ENCODE peak calls at places on chromosomes 6 and 20, in seven cellular contexts. D is mammary epithelial cell, I is mucosa of descending colon, K is chondrocyte, P is left ventricle myocardium inferior, N is lung, J is tibial artery. A is an unnamed sample.

GRCh38 chr6:167825759-167826229 is 917 bp upstream of the AFDN start:
- DNase-seq in D (peak), I (peak), K (no peak), P (peak), N (peak), J (no peak), A (no peak)

GRCh38 chr20:37567671-37568588 is 40.3 kb upstream of the BLCAP start:
- DNase-seq in D (no peak), I (no peak), K (no peak), P (no peak), N (no peak), J (no peak), A (no peak)

GRCh38 chr6:41759905-41760579 is 12.8 kb upstream of the PGC start:
- DNase-seq in D (no peak), I (peak), K (no peak), P (no peak), N (no peak), J (no peak), A (no peak)

GRCh38 chr20:35404614-35405259 is 7.0 kb downstream of the UQCC1 start:
- DNase-seq in D (no peak), I (no peak), K (no peak), P (no peak), N (no peak), J (no peak), A (no peak)

GRCh38 chr20:50189681-50190250 is 864 bp upstream of the CEBPB start:
- DNase-seq in D (no peak), I (peak), K (no peak), P (peak), N (peak), J (peak), A (no peak)

GRCh38 chr6:146700078-146700686 is 101.4 kb downstream of the ADGB start:
- DNase-seq in D (peak), I (no peak), K (no peak), P (peak), N (peak), J (peak), A (peak)

GRCh38 chr6:24584390-24584735 is 61.6 kb downstream of the KIAA0319 start:
- DNase-seq in D (no peak), I (no peak), K (no peak), P (no peak), N (no peak), J (no peak), A (no peak)

GRCh38 chr6:40904583-40905194 is 134.3 kb downstream of the UNC5CL start:
- DNase-seq in D (no peak), I (no peak), K (no peak), P (no peak), N (no peak), J (no peak), A (no peak)

GRCh38 chr20:2006452-2007381 is 12.9 kb upstream of the PDYN start:
- DNase-seq in D (peak), I (no peak), K (no peak), P (no peak), N (peak), J (no peak), A (no peak)

GRCh38 chr20:23235173-23236027 is 115.2 kb upstream of the NXT1 start:
- DNase-seq in D (peak), I (peak), K (no peak), P (peak), N (peak), J (peak), A (no peak)

GRCh38 chr20:62485062-62485700 is 9.4 kb upstream of the GATA5 start:
- DNase-seq in D (no peak), I (no peak), K (no peak), P (no peak), N (no peak), J (no peak), A (no peak)

GRCh38 chr20:31630187-31630790 is 7.4 kb upstream of the COX4I2 start:
- DNase-seq in D (peak), I (no peak), K (no peak), P (no peak), N (no peak), J (no peak), A (no peak)

GRCh38 chr6:9397981-9398559 is 962.7 kb upstream of the SLC35B3 start:
- DNase-seq in D (no peak), I (peak), K (no peak), P (peak), N (peak), J (no peak), A (no peak)

GRCh38 chr20:57476073-57476526 is 48.8 kb downstream of the CTCFL start:
- DNase-seq in D (no peak), I (no peak), K (no peak), P (no peak), N (no peak), J (peak), A (no peak)

GRCh38 chr20:38997622-38998021 is 35.5 kb downstream of the DHX35 start:
- DNase-seq in D (no peak), I (no peak), K (no peak), P (no peak), N (no peak), J (no peak), A (no peak)

GRCh38 chr6:147167009-147167408 is 37.2 kb upstream of the STXBP5 start:
- DNase-seq in D (no peak), I (no peak), K (no peak), P (no peak), N (no peak), J (no peak), A (no peak)

GRCh38 chr20:14829897-14830296 is 492.5 kb upstream of the FLRT3 start:
- DNase-seq in D (no peak), I (no peak), K (no peak), P (no peak), N (no peak), J (no peak), A (no peak)

GRCh38 chr20:61976650-61977332 is 88.9 kb downstream of the TAF4 start:
- DNase-seq in D (no peak), I (no peak), K (no peak), P (no peak), N (no peak), J (no peak), A (no peak)

GRCh38 chr6:148501178-148501590 is 158.5 kb downstream of the SASH1 start:
- DNase-seq in D (peak), I (no peak), K (no peak), P (no peak), N (no peak), J (peak), A (no peak)

GRCh38 chr6:108115598-108116058 is 41.1 kb upstream of the OSTM1 start:
- DNase-seq in D (peak), I (peak), K (no peak), P (peak), N (peak), J (peak), A (no peak)

GRCh38 chr20:58585753-58586540 is 65.1 kb upstream of the STX16 start:
- DNase-seq in D (no peak), I (peak), K (no peak), P (no peak), N (no peak), J (no peak), A (no peak)

GRCh38 chr20:22402550-22402949 is 181.8 kb downstream of the FOXA2 start:
- DNase-seq in D (no peak), I (no peak), K (no peak), P (no peak), N (no peak), J (no peak), A (no peak)

GRCh38 chr20:41408986-41409385 is 42.4 kb upstream of the EMILIN3 start:
- DNase-seq in D (no peak), I (no peak), K (no peak), P (no peak), N (no peak), J (no peak), A (no peak)

GRCh38 chr20:43949741-43950618 is 35.3 kb downstream of the TOX2 start:
- DNase-seq in D (no peak), I (peak), K (no peak), P (peak), N (peak), J (peak), A (no peak)

GRCh38 chr20:49496526-49497216 is 14.2 kb upstream of the KCNB1 start:
- DNase-seq in D (no peak), I (no peak), K (no peak), P (no peak), N (no peak), J (no peak), A (no peak)

GRCh38 chr6:8268156-8268555 is 165.8 kb upstream of the EEF1E1 start:
- DNase-seq in D (peak), I (no peak), K (no peak), P (no peak), N (no peak), J (no peak), A (no peak)

GRCh38 chr6:159204605-159205004 is 35.4 kb downstream of the FNDC1 start:
- DNase-seq in D (no peak), I (no peak), K (no peak), P (no peak), N (no peak), J (no peak), A (no peak)

GRCh38 chr6:43263314-43264178 is 20.3 kb downstream of the TTBK1 start:
- DNase-seq in D (peak), I (peak), K (no peak), P (peak), N (peak), J (peak), A (peak)

GRCh38 chr6:26128013-26128771 is 41.0 kb downstream of the HFE start:
- DNase-seq in D (no peak), I (no peak), K (no peak), P (no peak), N (no peak), J (no peak), A (no peak)

GRCh38 chr6:90156861-90157260 is 139.8 kb downstream of the BACH2 start:
- DNase-seq in D (peak), I (no peak), K (no peak), P (no peak), N (no peak), J (no peak), A (no peak)

GRCh38 chr20:919491-919916 is 3.4 kb upstream of the ANGPT4 start:
- DNase-seq in D (no peak), I (no peak), K (no peak), P (no peak), N (no peak), J (no peak), A (no peak)

GRCh38 chr6:52263709-52264320 is 19.5 kb upstream of the IL17F start:
- DNase-seq in D (peak), I (peak), K (no peak), P (peak), N (peak), J (peak), A (no peak)

GRCh38 chr6:135358251-135358821 is 139.2 kb downstream of the AHI1 start:
- DNase-seq in D (peak), I (no peak), K (no peak), P (no peak), N (no peak), J (no peak), A (no peak)

GRCh38 chr6:95581073-95581472 is 3.7 kb downstream of the MANEA start:
- DNase-seq in D (no peak), I (no peak), K (no peak), P (no peak), N (no peak), J (no peak), A (no peak)

GRCh38 chr20:57605878-57606277 is 14.3 kb downstream of the ZBP1 start:
- DNase-seq in D (no peak), I (no peak), K (no peak), P (no peak), N (no peak), J (no peak), A (no peak)

GRCh38 chr6:73236147-73236750 is 11.0 kb upstream of the KHDC1L start:
- DNase-seq in D (peak), I (no peak), K (no peak), P (no peak), N (no peak), J (no peak), A (no peak)

GRCh38 chr6:12749531-12750379 is 33.2 kb downstream of the PHACTR1 start:
- DNase-seq in D (no peak), I (no peak), K (no peak), P (no peak), N (no peak), J (no peak), A (no peak)
- TF ChIP-seq CTCF in D (no peak), I (no peak), K (no peak), P (no peak), N (no peak), J (no peak), A (no peak)

GRCh38 chr20:10954137-10954840 is 280.5 kb upstream of the JAG1 start:
- DNase-seq in D (peak), I (no peak), K (no peak), P (no peak), N (peak), J (no peak), A (no peak)
- TF ChIP-seq CTCF in D (no peak), I (no peak), K (no peak), P (no peak), N (no peak), J (no peak), A (no peak)

GRCh38 chr20:20495719-20496474 is 128.0 kb downstream of the INSM1 start:
- DNase-seq in D (no peak), I (no peak), K (no peak), P (no peak), N (no peak), J (no peak), A (no peak)
- TF ChIP-seq CTCF in D (no peak), I (no peak), K (no peak), P (no peak), N (no peak), J (no peak), A (no peak)

DNA sequence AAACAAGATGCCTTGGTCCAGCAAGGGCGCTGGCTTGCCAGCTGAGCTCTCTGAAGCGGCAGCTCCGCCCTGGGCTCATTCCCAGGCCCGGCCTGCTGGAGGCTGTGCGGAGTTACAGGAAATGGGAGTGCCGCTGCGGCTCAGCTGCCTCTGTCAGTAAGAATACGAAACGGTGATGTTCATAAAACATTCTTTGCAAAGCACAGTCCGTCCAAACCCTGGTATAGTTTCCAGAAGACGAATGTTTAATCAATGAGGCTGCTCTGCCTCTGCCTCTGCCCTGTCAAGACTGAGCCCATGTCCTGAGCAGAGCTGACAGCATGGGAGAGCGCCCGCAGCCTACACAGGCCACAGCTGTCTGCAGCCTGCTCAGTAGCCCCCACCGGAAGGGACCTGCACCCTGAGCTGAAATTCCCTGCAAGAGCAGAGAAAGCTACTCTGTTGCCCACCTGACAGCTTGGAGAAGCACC is 153.3 kb upstream of the SNX9 start:
- DNase-seq in D (peak), I (peak), K (no peak), P (peak), N (peak), J (peak), A (peak)
- TF ChIP-seq CTCF in D (peak), I (no peak), K (peak), P (peak), N (no peak), J (peak), A (no peak)

DNA sequence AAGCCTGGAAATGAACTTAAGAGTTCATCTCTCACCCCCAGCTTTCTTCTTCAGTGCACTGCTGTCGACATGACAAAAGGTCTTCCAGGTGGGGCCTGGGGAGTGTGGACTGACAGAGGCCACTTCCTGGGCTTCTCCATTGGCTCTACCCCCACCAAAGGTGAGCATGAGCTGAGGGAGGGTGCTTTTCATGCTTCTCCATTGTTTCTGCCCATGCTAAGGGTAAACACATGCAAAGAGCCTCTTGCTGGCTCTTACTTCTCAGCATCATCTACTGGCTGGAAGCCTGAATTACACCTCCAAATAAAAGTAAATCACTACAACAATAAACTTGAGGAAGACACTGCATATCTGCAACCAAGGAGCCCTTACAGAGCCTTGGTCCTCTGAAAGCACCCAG is 227.2 kb downstream of the EPM2A start:
- DNase-seq in D (peak), I (no peak), K (no peak), P (no peak), N (no peak), J (no peak), A (no peak)
- TF ChIP-seq CTCF in D (peak), I (no peak), K (no peak), P (no peak), N (no peak), J (no peak), A (no peak)

GRCh38 chr20:19789009-19789408 is 31.0 kb downstream of the RIN2 start:
- DNase-seq in D (no peak), I (no peak), K (no peak), P (no peak), N (no peak), J (no peak), A (no peak)
- TF ChIP-seq CTCF in D (no peak), I (no peak), K (peak), P (no peak), N (no peak), J (no peak), A (no peak)

GRCh38 chr6:82385961-82386360 is 22.3 kb downstream of the TPBG start:
- DNase-seq in D (peak), I (no peak), K (no peak), P (no peak), N (no peak), J (no peak), A (no peak)

GRCh38 chr6:82380566-82381185 is 17.1 kb downstream of the TPBG start:
- DNase-seq in D (no peak), I (no peak), K (no peak), P (no peak), N (no peak), J (no peak), A (no peak)

GRCh38 chr6:82385546-82385945 is 21.9 kb downstream of the TPBG start:
- DNase-seq in D (no peak), I (no peak), K (no peak), P (no peak), N (no peak), J (no peak), A (no peak)

GRCh38 chr6:82381278-82381677 is 17.7 kb downstream of the TPBG start:
- DNase-seq in D (no peak), I (no peak), K (no peak), P (no peak), N (no peak), J (no peak), A (no peak)

GRCh38 chr6:82385102-82385501 is 21.5 kb downstream of the TPBG start:
- DNase-seq in D (no peak), I (no peak), K (no peak), P (no peak), N (no peak), J (no peak), A (no peak)
- TF ChIP-seq CTCF in D (no peak), I (no peak), K (no peak), P (no peak), N (no peak), J (no peak), A (no peak)

DNA sequence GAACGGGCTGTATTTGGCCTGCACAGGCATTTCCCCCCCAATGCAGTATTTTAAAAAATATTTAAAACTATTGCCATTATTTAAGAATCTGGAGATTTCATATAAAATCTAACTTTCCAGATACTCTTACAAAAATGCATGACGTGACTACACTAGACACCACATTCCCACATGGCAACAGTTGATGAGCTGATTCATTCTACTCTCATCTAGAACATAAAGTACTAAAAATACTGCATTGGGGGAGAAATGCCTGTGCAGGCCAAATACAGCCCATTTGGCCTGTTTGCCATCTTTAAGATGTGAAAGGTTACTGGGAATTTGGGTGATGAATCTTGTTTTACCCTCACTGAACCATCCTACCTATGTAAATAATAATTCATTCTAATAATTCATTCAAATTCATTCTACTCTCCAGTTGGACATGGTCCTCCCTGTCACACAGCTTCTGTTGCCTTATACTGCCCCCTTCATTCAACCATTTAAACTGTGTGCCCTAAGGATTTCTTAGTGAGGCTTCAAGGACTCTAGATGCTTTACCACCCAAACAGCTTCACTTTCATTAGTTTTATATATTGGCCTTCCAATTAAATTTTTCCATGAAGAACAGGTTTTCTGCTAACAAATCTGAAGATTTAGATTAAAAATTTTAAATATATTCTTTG is 6.9 kb upstream of the ZSCAN16 start:
- DNase-seq in D (no peak), I (no peak), K (no peak), P (no peak), N (no peak), J (no peak), A (no peak)
- TF ChIP-seq CTCF in D (no peak), I (no peak), K (peak), P (no peak), N (no peak), J (no peak), A (no peak)

GRCh38 chr6:117771403-117771802 is 96.1 kb downstream of the NUS1 start:
- DNase-seq in D (no peak), I (no peak), K (no peak), P (no peak), N (no peak), J (no peak), A (no peak)

GRCh38 chr6:117781550-117781949 is 106.3 kb downstream of the NUS1 start:
- DNase-seq in D (no peak), I (no peak), K (no peak), P (no peak), N (no peak), J (no peak), A (no peak)

GRCh38 chr6:117776441-117776840 is 101.2 kb downstream of the NUS1 start:
- DNase-seq in D (peak), I (no peak), K (no peak), P (no peak), N (no peak), J (no peak), A (no peak)
- TF ChIP-seq CTCF in D (peak), I (no peak), K (peak), P (peak), N (no peak), J (no peak), A (no peak)